ENCODE peak calls at places on chromosomes 5 and 9, in six cellular contexts. One of them, this sample, is unnamed.

GRCh38 chr5:151491059-151491458 is 43.7 kb downstream of the SLC36A1 start:
- DNase-seq in effector memory CD8-positive, alpha-beta T cell: no peak
- DNase-seq in glutamatergic neuron: no peak
- DNase-seq in activated CD4-positive, alpha-beta T cell treated with anti-CD3 and anti-CD28 coated beads, Interleukin-2, amount 50 U/mL, for 1 hour: no peak
- DNase-seq in pancreas: no peak
- DNase-seq in activated T-cell treated with anti-CD3 and anti-CD28 coated beads for 1 hour: no peak
- DNase-seq in this sample: no peak

GRCh38 chr9:104856413-104856941 is 71.5 kb downstream of the ABCA1 start:
- DNase-seq in pancreas: no peak
- DNase-seq in effector memory CD8-positive, alpha-beta T cell: no peak
- DNase-seq in glutamatergic neuron: no peak
- DNase-seq in activated CD4-positive, alpha-beta T cell treated with anti-CD3 and anti-CD28 coated beads, Interleukin-2, amount 50 U/mL, for 1 hour: no peak
- DNase-seq in activated T-cell treated with anti-CD3 and anti-CD28 coated beads for 1 hour: no peak
- DNase-seq in this sample: no peak

GRCh38 chr9:83013867-83014605 is 48.9 kb downstream of the RASEF start:
- DNase-seq in activated CD4-positive, alpha-beta T cell treated with anti-CD3 and anti-CD28 coated beads, Interleukin-2, amount 50 U/mL, for 1 hour: no peak
- DNase-seq in effector memory CD8-positive, alpha-beta T cell: no peak
- DNase-seq in activated T-cell treated with anti-CD3 and anti-CD28 coated beads for 1 hour: no peak
- DNase-seq in pancreas: no peak
- DNase-seq in glutamatergic neuron: no peak
- DNase-seq in this sample: no peak

GRCh38 chr9:126915846-126916543 is 1.4 kb downstream of the RALGPS1 start:
- DNase-seq in glutamatergic neuron: no peak
- DNase-seq in activated T-cell treated with anti-CD3 and anti-CD28 coated beads for 1 hour: no peak
- DNase-seq in activated CD4-positive, alpha-beta T cell treated with anti-CD3 and anti-CD28 coated beads, Interleukin-2, amount 50 U/mL, for 1 hour: no peak
- DNase-seq in effector memory CD8-positive, alpha-beta T cell: no peak
- DNase-seq in pancreas: no peak
- DNase-seq in this sample: no peak

GRCh38 chr9:35844628-35845301 is 15.7 kb downstream of the TMEM8B start:
- DNase-seq in effector memory CD8-positive, alpha-beta T cell: no peak
- DNase-seq in pancreas: no peak
- DNase-seq in glutamatergic neuron: no peak
- DNase-seq in activated T-cell treated with anti-CD3 and anti-CD28 coated beads for 1 hour: no peak
- DNase-seq in activated CD4-positive, alpha-beta T cell treated with anti-CD3 and anti-CD28 coated beads, Interleukin-2, amount 50 U/mL, for 1 hour: peak
- DNase-seq in this sample: no peak

GRCh38 chr5:133520062-133520461 is 92.3 kb downstream of the FSTL4 start:
- DNase-seq in activated CD4-positive, alpha-beta T cell treated with anti-CD3 and anti-CD28 coated beads, Interleukin-2, amount 50 U/mL, for 1 hour: no peak
- DNase-seq in effector memory CD8-positive, alpha-beta T cell: no peak
- DNase-seq in glutamatergic neuron: no peak
- DNase-seq in activated T-cell treated with anti-CD3 and anti-CD28 coated beads for 1 hour: no peak
- DNase-seq in pancreas: no peak
- DNase-seq in this sample: no peak

GRCh38 chr5:132962429-132962928 is 955 bp downstream of the AFF4 start:
- DNase-seq in glutamatergic neuron: peak
- DNase-seq in activated CD4-positive, alpha-beta T cell treated with anti-CD3 and anti-CD28 coated beads, Interleukin-2, amount 50 U/mL, for 1 hour: no peak
- DNase-seq in pancreas: peak
- DNase-seq in activated T-cell treated with anti-CD3 and anti-CD28 coated beads for 1 hour: no peak
- DNase-seq in effector memory CD8-positive, alpha-beta T cell: peak
- DNase-seq in this sample: no peak

GRCh38 chr5:21783079-21783478 is 1070.1 kb downstream of the CDH12 start:
- DNase-seq in glutamatergic neuron: no peak
- DNase-seq in activated T-cell treated with anti-CD3 and anti-CD28 coated beads for 1 hour: no peak
- DNase-seq in activated CD4-positive, alpha-beta T cell treated with anti-CD3 and anti-CD28 coated beads, Interleukin-2, amount 50 U/mL, for 1 hour: no peak
- DNase-seq in pancreas: no peak
- DNase-seq in effector memory CD8-positive, alpha-beta T cell: no peak
- DNase-seq in this sample: no peak

GRCh38 chr5:7615566-7616061 is 219.7 kb downstream of the ADCY2 start:
- DNase-seq in pancreas: no peak
- DNase-seq in effector memory CD8-positive, alpha-beta T cell: no peak
- DNase-seq in activated CD4-positive, alpha-beta T cell treated with anti-CD3 and anti-CD28 coated beads, Interleukin-2, amount 50 U/mL, for 1 hour: no peak
- DNase-seq in glutamatergic neuron: no peak
- DNase-seq in activated T-cell treated with anti-CD3 and anti-CD28 coated beads for 1 hour: no peak
- DNase-seq in this sample: no peak

GRCh38 chr9:111831371-111832108 is 36.8 kb upstream of the SHOC1 start:
- DNase-seq in glutamatergic neuron: no peak
- DNase-seq in effector memory CD8-positive, alpha-beta T cell: no peak
- DNase-seq in activated CD4-positive, alpha-beta T cell treated with anti-CD3 and anti-CD28 coated beads, Interleukin-2, amount 50 U/mL, for 1 hour: no peak
- DNase-seq in activated T-cell treated with anti-CD3 and anti-CD28 coated beads for 1 hour: no peak
- DNase-seq in pancreas: no peak
- DNase-seq in this sample: no peak

GRCh38 chr5:76245571-76245970 is 157.5 kb upstream of the IQGAP2 start:
- DNase-seq in glutamatergic neuron: no peak
- DNase-seq in pancreas: no peak
- DNase-seq in activated T-cell treated with anti-CD3 and anti-CD28 coated beads for 1 hour: no peak
- DNase-seq in effector memory CD8-positive, alpha-beta T cell: no peak
- DNase-seq in activated CD4-positive, alpha-beta T cell treated with anti-CD3 and anti-CD28 coated beads, Interleukin-2, amount 50 U/mL, for 1 hour: no peak
- DNase-seq in this sample: no peak

GRCh38 chr9:108486791-108487190 is 369.0 kb downstream of the ACTL7B start:
- DNase-seq in effector memory CD8-positive, alpha-beta T cell: no peak
- DNase-seq in activated CD4-positive, alpha-beta T cell treated with anti-CD3 and anti-CD28 coated beads, Interleukin-2, amount 50 U/mL, for 1 hour: no peak
- DNase-seq in glutamatergic neuron: no peak
- DNase-seq in activated T-cell treated with anti-CD3 and anti-CD28 coated beads for 1 hour: no peak
- DNase-seq in pancreas: no peak
- DNase-seq in this sample: no peak

GRCh38 chr5:137448868-137449267 is 50.3 kb downstream of the SPOCK1 start:
- DNase-seq in glutamatergic neuron: no peak
- DNase-seq in activated CD4-positive, alpha-beta T cell treated with anti-CD3 and anti-CD28 coated beads, Interleukin-2, amount 50 U/mL, for 1 hour: no peak
- DNase-seq in activated T-cell treated with anti-CD3 and anti-CD28 coated beads for 1 hour: no peak
- DNase-seq in pancreas: no peak
- DNase-seq in effector memory CD8-positive, alpha-beta T cell: no peak
- DNase-seq in this sample: no peak

GRCh38 chr5:41182666-41183065 is 30.7 kb downstream of the C6 start:
- DNase-seq in effector memory CD8-positive, alpha-beta T cell: no peak
- DNase-seq in activated T-cell treated with anti-CD3 and anti-CD28 coated beads for 1 hour: no peak
- DNase-seq in glutamatergic neuron: no peak
- DNase-seq in activated CD4-positive, alpha-beta T cell treated with anti-CD3 and anti-CD28 coated beads, Interleukin-2, amount 50 U/mL, for 1 hour: no peak
- DNase-seq in pancreas: no peak
- DNase-seq in this sample: no peak

GRCh38 chr5:110386782-110387181 is 339.7 kb downstream of the TMEM232 start:
- DNase-seq in activated T-cell treated with anti-CD3 and anti-CD28 coated beads for 1 hour: no peak
- DNase-seq in pancreas: peak
- DNase-seq in glutamatergic neuron: no peak
- DNase-seq in activated CD4-positive, alpha-beta T cell treated with anti-CD3 and anti-CD28 coated beads, Interleukin-2, amount 50 U/mL, for 1 hour: no peak
- DNase-seq in effector memory CD8-positive, alpha-beta T cell: no peak
- DNase-seq in this sample: no peak

GRCh38 chr9:91481971-91482370 is 58.3 kb upstream of the NFIL3 start:
- DNase-seq in glutamatergic neuron: no peak
- DNase-seq in activated T-cell treated with anti-CD3 and anti-CD28 coated beads for 1 hour: no peak
- DNase-seq in activated CD4-positive, alpha-beta T cell treated with anti-CD3 and anti-CD28 coated beads, Interleukin-2, amount 50 U/mL, for 1 hour: no peak
- DNase-seq in pancreas: no peak
- DNase-seq in effector memory CD8-positive, alpha-beta T cell: no peak
- DNase-seq in this sample: no peak

GRCh38 chr9:130662927-130663257 is 1.5 kb upstream of the PRDM12 start:
- DNase-seq in glutamatergic neuron: peak
- DNase-seq in pancreas: no peak
- DNase-seq in activated T-cell treated with anti-CD3 and anti-CD28 coated beads for 1 hour: no peak
- DNase-seq in effector memory CD8-positive, alpha-beta T cell: no peak
- DNase-seq in activated CD4-positive, alpha-beta T cell treated with anti-CD3 and anti-CD28 coated beads, Interleukin-2, amount 50 U/mL, for 1 hour: no peak
- DNase-seq in this sample: no peak

GRCh38 chr5:5271606-5272321 is 131.6 kb downstream of the ADAMTS16 start:
- DNase-seq in effector memory CD8-positive, alpha-beta T cell: no peak
- DNase-seq in glutamatergic neuron: no peak
- DNase-seq in pancreas: no peak
- DNase-seq in activated T-cell treated with anti-CD3 and anti-CD28 coated beads for 1 hour: no peak
- DNase-seq in activated CD4-positive, alpha-beta T cell treated with anti-CD3 and anti-CD28 coated beads, Interleukin-2, amount 50 U/mL, for 1 hour: no peak
- DNase-seq in this sample: no peak

GRCh38 chr5:36613771-36614656 is 7.6 kb downstream of the SLC1A3 start:
- DNase-seq in glutamatergic neuron: peak
- DNase-seq in pancreas: no peak
- DNase-seq in activated CD4-positive, alpha-beta T cell treated with anti-CD3 and anti-CD28 coated beads, Interleukin-2, amount 50 U/mL, for 1 hour: no peak
- DNase-seq in activated T-cell treated with anti-CD3 and anti-CD28 coated beads for 1 hour: no peak
- DNase-seq in effector memory CD8-positive, alpha-beta T cell: no peak
- DNase-seq in this sample: no peak

GRCh38 chr9:1890806-1891205 is 124.3 kb upstream of the SMARCA2 start:
- DNase-seq in activated CD4-positive, alpha-beta T cell treated with anti-CD3 and anti-CD28 coated beads, Interleukin-2, amount 50 U/mL, for 1 hour: no peak
- DNase-seq in effector memory CD8-positive, alpha-beta T cell: no peak
- DNase-seq in glutamatergic neuron: no peak
- DNase-seq in activated T-cell treated with anti-CD3 and anti-CD28 coated beads for 1 hour: no peak
- DNase-seq in pancreas: no peak
- DNase-seq in this sample: no peak

GRCh38 chr5:82885657-82886389 is 191.4 kb downstream of the TMEM167A start:
- DNase-seq in glutamatergic neuron: no peak
- DNase-seq in activated CD4-positive, alpha-beta T cell treated with anti-CD3 and anti-CD28 coated beads, Interleukin-2, amount 50 U/mL, for 1 hour: no peak
- DNase-seq in effector memory CD8-positive, alpha-beta T cell: no peak
- DNase-seq in pancreas: no peak
- DNase-seq in activated T-cell treated with anti-CD3 and anti-CD28 coated beads for 1 hour: no peak
- DNase-seq in this sample: no peak

This sample was measured in NT2/D1.